ENCODE peak calls at places on chromosomes 7 and 10, in eight cellular contexts. C is brain microvascular endothelial cell, B is left lung, X is fibroblast of pulmonary artery, P is posterior vena cava, W is hypothalamus, T is stomach, D is GM12865. E is an unnamed sample.

GRCh38 chr10:52923520-52923919 is 150.9 kb upstream of the MBL2 start:
- DNase-seq in D (no peak), C (no peak), P (no peak), T (no peak), X (no peak), W (no peak), B (no peak), E (no peak)

GRCh38 chr10:116183733-116184447 is 89.1 kb downstream of the GFRA1 start:
- DNase-seq in X (no peak), C (peak; percentile 25), T (no peak), D (no peak), W (no peak), B (no peak), P (no peak), E (no peak)

GRCh38 chr7:77536017-77536412 is 1.1 kb upstream of the PTPN12 start:
- DNase-seq in P (no peak), D (no peak), W (no peak), C (no peak), X (no peak), B (no peak), T (no peak), E (no peak)

GRCh38 chr10:102382871-102383270 is 12.6 kb upstream of the NFKB2 start:
- DNase-seq in D (no peak), P (no peak), T (no peak), C (no peak), W (no peak), B (no peak), X (no peak), E (no peak)

GRCh38 chr10:102540023-102540422 is 36.3 kb downstream of the SUFU start:
- DNase-seq in C (peak; percentile 23), X (peak; percentile 46), W (no peak), P (peak; percentile 7), D (peak; percentile 53), B (no peak), T (no peak), E (no peak)

GRCh38 chr7:112161253-112162160 is 44.7 kb downstream of the DOCK4 start:
- DNase-seq in D (no peak), B (no peak), C (no peak), W (no peak), T (no peak), P (no peak), X (peak; percentile 18), E (no peak)

GRCh38 chr10:132385721-132386418 is 11.1 kb upstream of the PWWP2B start:
- DNase-seq in P (peak; percentile 72), X (no peak), D (no peak), W (no peak), C (no peak), T (no peak), B (peak; percentile 65), E (no peak)

GRCh38 chr10:86821600-86821999 is 65.2 kb downstream of the BMPR1A start:
- DNase-seq in T (no peak), X (peak; percentile 94), P (no peak), D (no peak), C (peak; percentile 23), B (no peak), W (no peak), E (no peak)

GRCh38 chr10:35091994-35092393 is 1.9 kb upstream of the CUL2 start:
- DNase-seq in T (no peak), D (no peak), X (no peak), P (no peak), B (no peak), W (no peak), C (no peak), E (no peak)

GRCh38 chr7:27177795-27178320 is 3.7 kb upstream of the HOXA10 start:
- DNase-seq in P (no peak), T (no peak), X (no peak), C (no peak), W (no peak), D (no peak), B (no peak), E (no peak)

GRCh38 chr10:68367121-68367520 is 34.4 kb upstream of the PBLD start:
- DNase-seq in D (no peak), T (no peak), P (no peak), W (no peak), C (no peak), B (no peak), X (peak; percentile 13), E (no peak)